ENCODE peak calls at places on chromosomes 6 and 20, in seven cellular contexts. D is GM12891, U is H1, X is GM12878, H is SK-N-SH, E is HepG2, J is K562. R is an unnamed sample.

GRCh38 chr6:16766836-16767745 is 5.8 kb upstream of the ATXN1 start:
- DNase-seq in D (no peak), U (no peak), X (no peak), H (no peak), E (no peak), J (no peak), R (no peak)

GRCh38 chr20:58113706-58114105 is 114.7 kb downstream of the ANKRD60 start:
- DNase-seq in D (no peak), U (no peak), X (no peak), H (no peak), E (no peak), J (no peak), R (no peak)

GRCh38 chr6:3389390-3390167 is 67.3 kb downstream of the SLC22A23 start:
- DNase-seq in D (no peak), U (no peak), X (no peak), H (no peak), E (no peak), J (no peak), R (no peak)

GRCh38 chr6:133951227-133951626 is 1.8 kb upstream of the TBPL1 start:
- DNase-seq in D (no peak), U (no peak), X (no peak), H (no peak), E (no peak), J (no peak), R (no peak)

GRCh38 chr6:127464161-127464880 is 5.1 kb upstream of the KIAA0408 start:
- DNase-seq in D (no peak), U (no peak), X (no peak), H (no peak), E (no peak), J (no peak), R (no peak)

GRCh38 chr6:152952045-152952444 is 30.8 kb downstream of the FBXO5 start:
- DNase-seq in D (no peak), U (no peak), X (no peak), H (no peak), E (peak; percentile 34), J (no peak), R (no peak)

GRCh38 chr20:20649945-20650344 is 62.5 kb downstream of the RALGAPA2 start:
- DNase-seq in D (no peak), U (no peak), X (no peak), H (no peak), E (no peak), J (no peak), R (no peak)

GRCh38 chr20:25196701-25197120 is 1.2 kb downstream of the ENTPD6 start:
- DNase-seq in D (no peak), U (peak; percentile 61), X (no peak), H (no peak), E (no peak), J (no peak), R (no peak)

GRCh38 chr6:170449835-170450753 is 103.0 kb downstream of the PSMB1 start:
- DNase-seq in D (no peak), U (no peak), X (no peak), H (no peak), E (no peak), J (no peak), R (no peak)

GRCh38 chr20:63082308-63082938 is 75.7 kb upstream of the BHLHE23 start:
- DNase-seq in D (peak; percentile 78), U (peak; percentile 84), X (no peak), H (no peak), E (peak; percentile 33), J (peak; percentile 87), R (peak; percentile 68)

GRCh38 chr6:35449287-35449881 is 2.8 kb upstream of the FANCE start:
- DNase-seq in D (peak; percentile 73), U (peak; percentile 56), X (no peak), H (peak; percentile 85), E (peak; percentile 80), J (peak; percentile 81), R (peak; percentile 63)

GRCh38 chr6:51477912-51478311 is 609.5 kb downstream of the PKHD1 start:
- DNase-seq in D (no peak), U (no peak), X (no peak), H (no peak), E (no peak), J (no peak), R (no peak)

GRCh38 chr20:51272392-51272791 is 249.5 kb upstream of the KCNG1 start:
- DNase-seq in D (no peak), U (no peak), X (no peak), H (no peak), E (no peak), J (no peak), R (no peak)

GRCh38 chr20:44888226-44889103 is 3.0 kb downstream of the YWHAB start:
- DNase-seq in D (no peak), U (no peak), X (no peak), H (peak; percentile 25), E (peak; percentile 31), J (no peak), R (no peak)

GRCh38 chr6:135180458-135181332 is at the start of gene MYB:
- DNase-seq in D (peak; percentile 61), U (peak; percentile 81), X (no peak), H (peak; percentile 97), E (no peak), J (peak; percentile 92), R (peak; percentile 55)

GRCh38 chr6:131628726-131629125 is 684 bp upstream of the MED23 start:
- DNase-seq in D (no peak), U (no peak), X (no peak), H (no peak), E (no peak), J (no peak), R (no peak)

GRCh38 chr6:127775371-127775770 is 125.5 kb downstream of the THEMIS start:
- DNase-seq in D (no peak), U (no peak), X (no peak), H (no peak), E (no peak), J (no peak), R (no peak)

GRCh38 chr6:110529355-110529754 is 52.9 kb upstream of the SLC22A16 start:
- DNase-seq in D (no peak), U (no peak), X (no peak), H (no peak), E (no peak), J (no peak), R (no peak)

GRCh38 chr20:61874421-61875068 is 191.1 kb downstream of the TAF4 start:
- DNase-seq in D (no peak), U (peak; percentile 77), X (no peak), H (no peak), E (peak; percentile 25), J (peak; percentile 32), R (no peak)

DNA sequence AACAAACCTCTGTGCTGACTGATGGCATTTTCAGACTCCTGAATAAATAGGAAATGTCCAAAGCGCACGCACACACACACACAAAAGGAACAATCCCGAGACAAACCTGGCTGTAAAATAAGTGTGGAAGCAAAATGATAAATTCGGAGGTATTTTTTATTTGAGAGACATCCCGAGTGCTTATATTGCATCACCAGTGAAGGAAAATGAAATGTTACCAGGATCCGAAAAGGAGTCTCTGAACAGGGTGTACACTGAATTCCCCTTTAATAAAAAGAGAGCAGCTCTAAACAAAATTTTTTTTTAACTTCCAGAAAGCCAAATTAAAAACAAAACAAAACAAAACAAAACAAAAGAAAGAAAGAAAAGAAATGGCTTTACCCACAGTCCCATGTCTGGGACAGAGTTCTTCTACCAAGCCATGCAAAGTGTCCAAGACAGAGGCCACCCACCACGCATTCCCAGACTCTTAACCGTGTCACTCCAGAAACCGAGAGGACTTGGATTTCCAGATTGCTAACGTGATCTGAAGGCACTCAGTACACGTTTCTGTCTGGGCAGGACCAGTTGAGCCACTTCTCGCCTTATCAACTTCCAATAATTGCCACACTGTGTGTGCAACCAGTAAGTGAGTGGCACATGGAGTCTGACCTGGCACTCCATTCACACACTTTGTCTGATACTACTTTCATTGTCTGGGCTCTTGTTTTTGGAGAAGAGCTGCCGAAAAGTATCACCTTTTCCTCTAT is 820 bp downstream of the ME1 start:
- DNase-seq in D (no peak), U (no peak), X (no peak), H (peak; percentile 50), E (no peak), J (no peak), R (no peak)
- TF ChIP-seq POLR2AphosphoS5 in D (no peak), U (no peak), X (no peak), H (no peak), E (no peak), J (no peak), R (no peak)

GRCh38 chr6:5665173-5665572 is 341.6 kb downstream of the NRN1 start:
- DNase-seq in D (no peak), U (no peak), X (no peak), H (no peak), E (no peak), J (no peak), R (no peak)
- TF ChIP-seq TAF1 in D (no peak), U (no peak), X (no peak), H (no peak), E (no peak), J (no peak), R (no peak)

GRCh38 chr6:53833147-53833546 is 38.3 kb downstream of the LRRC1 start:
- DNase-seq in D (no peak), U (no peak), X (no peak), H (no peak), E (no peak), J (no peak), R (no peak)

GRCh38 chr6:53840027-53840426 is 45.2 kb downstream of the LRRC1 start:
- DNase-seq in D (no peak), U (no peak), X (no peak), H (no peak), E (no peak), J (no peak), R (no peak)

GRCh38 chr6:53834134-53834533 is 39.3 kb downstream of the LRRC1 start:
- DNase-seq in D (no peak), U (no peak), X (no peak), H (no peak), E (no peak), J (no peak), R (no peak)

DNA sequence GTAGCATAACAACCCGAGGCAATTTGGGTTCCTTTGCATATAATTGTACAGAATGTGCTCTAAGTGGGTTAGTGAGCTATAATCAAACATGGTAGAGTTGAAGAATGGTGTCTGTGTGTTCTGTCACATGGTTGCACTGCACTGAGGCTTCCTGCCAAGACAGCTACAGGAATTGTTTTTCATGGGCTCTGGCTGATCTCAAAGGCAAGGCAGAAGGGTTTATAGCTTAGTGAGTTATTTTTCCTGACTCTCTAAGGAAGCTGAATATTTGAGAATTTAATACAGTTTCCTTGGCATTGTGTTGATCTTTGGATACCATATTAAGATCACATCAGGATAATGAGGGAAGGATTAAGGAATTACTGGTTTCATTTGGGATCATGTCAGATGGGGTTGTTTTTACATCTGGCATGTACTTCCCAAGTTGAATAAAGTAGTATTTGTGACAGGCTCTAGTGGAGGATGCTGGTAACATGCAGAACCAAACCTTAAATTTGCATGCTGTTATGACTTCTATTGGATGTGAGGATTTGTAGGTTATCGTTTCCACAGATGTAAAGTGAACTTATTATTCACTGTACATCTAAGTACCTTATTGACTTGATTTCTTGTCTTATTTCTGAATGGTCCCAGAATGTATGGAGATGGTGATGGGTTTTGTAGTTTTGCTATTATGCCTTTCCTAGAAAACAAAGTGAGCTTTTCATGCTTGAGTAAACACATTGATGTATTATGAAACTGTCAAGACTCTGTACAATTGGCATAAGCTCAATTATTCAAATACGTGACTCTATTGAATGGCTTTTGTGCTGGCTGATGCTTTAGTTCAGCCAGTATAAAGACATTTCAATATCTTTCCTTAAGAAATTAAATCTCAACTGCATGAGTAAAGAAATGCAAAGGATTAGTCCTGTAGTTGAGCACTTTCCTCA is 43.3 kb downstream of the LRRC1 start:
- DNase-seq in D (no peak), U (no peak), X (no peak), H (no peak), E (no peak), J (no peak), R (no peak)
- TF ChIP-seq POLR2AphosphoS5 in D (no peak), U (no peak), X (no peak), H (no peak), E (no peak), J (no peak), R (no peak)

GRCh38 chr6:15331143-15331542 is 85.3 kb downstream of the JARID2 start:
- DNase-seq in D (no peak), U (peak; percentile 38), X (no peak), H (no peak), E (peak; percentile 49), J (no peak), R (no peak)
- TF ChIP-seq TAF1 in D (no peak), U (no peak), X (no peak), H (no peak), E (no peak), J (no peak), R (no peak)

R was measured in GM12892.